ENCODE peak calls at places on chromosome X, in five cellular contexts. One of them, this sample, is unnamed.

GRCh38 chrX:152038798-152039197 is 64.3 kb upstream of the GABRE start:
- DNase-seq in ELR: no peak
- DNase-seq in GM20000: no peak
- DNase-seq in ACHN: no peak
- DNase-seq in left cardiac atrium: no peak
- DNase-seq in this sample: no peak

GRCh38 chrX:30887721-30888120 is 1.3 kb downstream of the TAB3 start:
- DNase-seq in ELR: no peak
- DNase-seq in GM20000: peak
- DNase-seq in ACHN: no peak
- DNase-seq in left cardiac atrium: no peak
- DNase-seq in this sample: no peak

GRCh38 chrX:110407910-110408545 is 49.4 kb downstream of the RTL9 start:
- DNase-seq in ELR: peak
- DNase-seq in GM20000: peak
- DNase-seq in ACHN: peak
- DNase-seq in left cardiac atrium: no peak
- DNase-seq in this sample: no peak

GRCh38 chrX:72094894-72095293 is 36.8 kb downstream of the RTL5 start:
- DNase-seq in ELR: no peak
- DNase-seq in GM20000: peak
- DNase-seq in ACHN: no peak
- DNase-seq in left cardiac atrium: peak
- DNase-seq in this sample: no peak

GRCh38 chrX:101303790-101304189 is 12.7 kb upstream of the TAF7L start:
- DNase-seq in ELR: no peak
- DNase-seq in GM20000: no peak
- DNase-seq in ACHN: no peak
- DNase-seq in left cardiac atrium: no peak
- DNase-seq in this sample: no peak

GRCh38 chrX:2628751-2629315 is 62.3 kb upstream of the CD99 start:
- DNase-seq in ELR: no peak
- DNase-seq in GM20000: no peak
- DNase-seq in ACHN: no peak
- DNase-seq in left cardiac atrium: no peak
- DNase-seq in this sample: no peak

GRCh38 chrX:49191033-49191871 is 5.1 kb upstream of the PRICKLE3 start:
- DNase-seq in ELR: peak
- DNase-seq in GM20000: peak
- DNase-seq in ACHN: peak
- DNase-seq in left cardiac atrium: peak
- DNase-seq in this sample: peak

GRCh38 chrX:68090266-68090665 is 343.0 kb downstream of the OPHN1 start:
- DNase-seq in ELR: no peak
- DNase-seq in GM20000: no peak
- DNase-seq in ACHN: peak
- DNase-seq in left cardiac atrium: no peak
- DNase-seq in this sample: no peak

GRCh38 chrX:13283512-13283911 is 36.3 kb downstream of the ATXN3L start:
- DNase-seq in ELR: no peak
- DNase-seq in GM20000: no peak
- DNase-seq in ACHN: no peak
- DNase-seq in left cardiac atrium: no peak
- DNase-seq in this sample: no peak

GRCh38 chrX:69034451-69034850 is 130.8 kb downstream of the PJA1 start:
- DNase-seq in ELR: no peak
- DNase-seq in GM20000: no peak
- DNase-seq in ACHN: no peak
- DNase-seq in left cardiac atrium: no peak
- DNase-seq in this sample: no peak

GRCh38 chrX:153829799-153830631 is at the start of gene PDZD4:
- DNase-seq in ELR: no peak
- DNase-seq in GM20000: peak
- DNase-seq in ACHN: no peak
- DNase-seq in left cardiac atrium: no peak
- DNase-seq in this sample: no peak

GRCh38 chrX:150790021-150790420 is 96.8 kb downstream of the MTMR1 start:
- DNase-seq in ELR: no peak
- DNase-seq in GM20000: no peak
- DNase-seq in ACHN: no peak
- DNase-seq in left cardiac atrium: no peak
- DNase-seq in this sample: no peak

GRCh38 chrX:97685753-97686152 is 802.0 kb downstream of the RPA4 start:
- DNase-seq in ELR: peak
- DNase-seq in GM20000: peak
- DNase-seq in ACHN: peak
- DNase-seq in left cardiac atrium: no peak
- DNase-seq in this sample: no peak

This sample was measured in AG04449.